ENCODE peak calls at places on chromosomes 3 and 15, in nine cellular contexts. H, N, L, K, Z, M, G, P and D are unnamed samples.

GRCh38 chr15:58966698-58967097 is 20.8 kb upstream of the RNF111 start:
- DNase-seq in Z (no peak), N (no peak), P (no peak), K (no peak), G (no peak), L (no peak), M (no peak), H (no peak), D (no peak)

GRCh38 chr15:88649753-88650551 is 11.1 kb downstream of the ISG20 start:
- DNase-seq in P (no peak), G (no peak), N (no peak), K (no peak), M (no peak), H (peak), L (no peak), Z (no peak), D (no peak)

GRCh38 chr15:77144028-77144427 is 73.1 kb upstream of the TSPAN3 start:
- DNase-seq in M (no peak), K (no peak), Z (no peak), P (no peak), L (no peak), H (no peak), N (peak), G (no peak), D (no peak)

GRCh38 chr3:108396336-108396735 is 100.0 kb downstream of the HHLA2 start:
- DNase-seq in M (no peak), P (no peak), L (no peak), Z (no peak), N (no peak), G (no peak), H (no peak), K (no peak), D (no peak)

GRCh38 chr3:21672303-21672702 is 78.7 kb downstream of the ZNF385D start:
- DNase-seq in L (no peak), H (no peak), Z (no peak), N (peak), G (no peak), K (no peak), M (no peak), P (no peak), D (no peak)

GRCh38 chr15:80778964-80779657 is at the start of gene CEMIP:
- DNase-seq in Z (peak), P (peak), G (peak), N (peak), L (no peak), H (peak), K (peak), M (peak), D (no peak)

GRCh38 chr3:14122301-14122700 is 2.4 kb downstream of the CHCHD4 start:
- DNase-seq in N (no peak), P (no peak), M (no peak), H (no peak), G (no peak), Z (no peak), K (no peak), L (no peak), D (no peak)

GRCh38 chr15:74983725-74984231 is 11.6 kb upstream of the SCAMP5 start:
- DNase-seq in K (no peak), M (no peak), G (no peak), H (no peak), P (no peak), N (no peak), L (no peak), Z (peak), D (no peak)

GRCh38 chr3:127064391-127065137 is 81.6 kb downstream of the PLXNA1 start:
- DNase-seq in K (no peak), G (no peak), M (no peak), L (no peak), N (no peak), P (peak), Z (peak), H (no peak), D (no peak)

GRCh38 chr15:44726568-44727461 is 9.5 kb upstream of the TRIM69 start:
- DNase-seq in M (peak), K (no peak), H (no peak), N (peak), P (peak), L (peak), Z (peak), G (no peak), D (peak)

GRCh38 chr15:87518957-87519356 is 737.6 kb downstream of the NTRK3 start:
- DNase-seq in M (no peak), G (no peak), L (no peak), N (no peak), Z (no peak), H (no peak), K (no peak), P (no peak), D (no peak)

GRCh38 chr3:14343338-14344112 is 58.9 kb upstream of the SLC6A6 start:
- DNase-seq in Z (no peak), G (no peak), K (no peak), N (no peak), H (no peak), M (no peak), P (no peak), L (no peak), D (no peak)

GRCh38 chr15:60137711-60138396 is 133.7 kb downstream of the FOXB1 start:
- DNase-seq in M (no peak), K (no peak), H (no peak), G (no peak), N (no peak), P (no peak), L (no peak), Z (no peak), D (no peak)

GRCh38 chr3:175456496-175456895 is 597.4 kb downstream of the NAALADL2 start:
- DNase-seq in M (no peak), H (no peak), L (no peak), G (no peak), Z (no peak), N (no peak), P (no peak), K (no peak), D (no peak)

GRCh38 chr3:2713923-2714322 is 396.3 kb downstream of the IL5RA start:
- DNase-seq in L (no peak), Z (no peak), K (no peak), N (no peak), G (no peak), P (no peak), M (no peak), H (no peak), D (no peak)

GRCh38 chr15:69940441-69940785 is 157.3 kb downstream of the TLE3 start:
- DNase-seq in P (no peak), Z (no peak), L (no peak), H (no peak), M (no peak), G (no peak), K (no peak), N (no peak), D (no peak)

GRCh38 chr3:134054231-134054630 is 24.5 kb upstream of the SLCO2A1 start:
- DNase-seq in G (peak), Z (no peak), P (no peak), N (no peak), H (no peak), M (no peak), L (no peak), K (no peak), D (no peak)

GRCh38 chr3:8964436-8965370 is 1.4 kb upstream of the RAD18 start:
- DNase-seq in P (peak), K (no peak), G (no peak), N (peak), Z (peak), M (no peak), L (no peak), H (no peak), D (no peak)

GRCh38 chr3:171710359-171710758 is 99.9 kb downstream of the PLD1 start:
- DNase-seq in Z (no peak), M (no peak), P (no peak), L (no peak), K (no peak), N (no peak), G (no peak), H (no peak), D (no peak)

GRCh38 chr3:11415099-11415498 is 142.9 kb downstream of the ATG7 start:
- DNase-seq in H (no peak), N (no peak), Z (no peak), L (no peak), G (no peak), M (no peak), K (no peak), P (no peak), D (no peak)

GRCh38 chr15:90482124-90483011 is 47.4 kb upstream of the CRTC3 start:
- DNase-seq in M (peak), Z (peak), P (peak), N (peak), L (peak), H (peak), G (peak), K (peak), D (peak)

GRCh38 chr3:67481126-67481525 is 173.3 kb downstream of the SUCLG2 start:
- DNase-seq in Z (no peak), G (no peak), P (no peak), L (no peak), M (no peak), H (no peak), K (no peak), N (no peak), D (no peak)

GRCh38 chr15:43948691-43949325 is 122.0 kb downstream of the WDR76 start:
- DNase-seq in G (no peak), Z (no peak), H (no peak), P (no peak), K (no peak), M (no peak), N (no peak), L (no peak), D (no peak)

GRCh38 chr15:80105193-80105984 is 45.9 kb downstream of the ZFAND6 start:
- DNase-seq in N (no peak), K (no peak), L (no peak), H (no peak), Z (no peak), P (no peak), M (no peak), G (no peak), D (no peak)

GRCh38 chr3:127535901-127536817 is 54.4 kb downstream of the TPRA1 start:
- DNase-seq in H (no peak), N (no peak), L (no peak), P (no peak), K (no peak), M (no peak), Z (no peak), G (peak), D (no peak)

GRCh38 chr15:78878356-78878755 is 5.7 kb downstream of the MORF4L1 start:
- DNase-seq in Z (no peak), M (no peak), L (no peak), K (no peak), N (no peak), P (no peak), G (no peak), H (no peak), D (no peak)

GRCh38 chr15:40291088-40291574 is 8.3 kb upstream of the ANKRD63 start:
- DNase-seq in G (no peak), P (peak), H (peak), N (peak), M (no peak), K (peak), Z (peak), L (no peak), D (no peak)

GRCh38 chr3:174169736-174170135 is 689.4 kb upstream of the NAALADL2 start:
- DNase-seq in Z (no peak), N (peak), K (no peak), P (no peak), H (no peak), M (no peak), G (no peak), L (no peak), D (no peak)

GRCh38 chr15:63402498-63403253 is 21.0 kb upstream of the CA12 start:
- DNase-seq in P (peak), G (no peak), N (peak), M (no peak), L (no peak), K (no peak), Z (peak), H (peak), D (peak)

GRCh38 chr15:58498821-58499580 is 67.2 kb downstream of the LIPC start:
- DNase-seq in M (no peak), P (no peak), L (no peak), N (no peak), H (no peak), G (no peak), K (no peak), Z (no peak), D (no peak)

GRCh38 chr3:169886671-169887070 is 16.9 kb upstream of the LRRC31 start:
- DNase-seq in G (peak), H (no peak), L (no peak), K (peak), N (no peak), M (peak), P (no peak), Z (no peak), D (no peak)

GRCh38 chr3:111761309-111761795 is 97.7 kb upstream of the PHLDB2 start:
- DNase-seq in K (no peak), G (no peak), Z (no peak), L (no peak), N (no peak), H (no peak), P (peak), M (no peak), D (no peak)

GRCh38 chr15:66895794-66896453 is 169.5 kb upstream of the SMAD3 start:
- DNase-seq in N (no peak), G (no peak), L (no peak), P (no peak), H (no peak), M (no peak), Z (no peak), K (no peak), D (no peak)

GRCh38 chr3:192929146-192929545 is 11.5 kb upstream of the MB21D2 start:
- DNase-seq in M (no peak), L (no peak), H (no peak), K (no peak), N (peak), Z (no peak), G (no peak), P (no peak), D (no peak)
- H3K27ac ChIP-seq in M (no peak), L (no peak), H (no peak), K (no peak), N (no peak), Z (peak), G (no peak), P (no peak), D (no peak)

GRCh38 chr3:57015912-57016311 is 44.6 kb upstream of the SPATA12 start:
- DNase-seq in H (no peak), G (no peak), L (no peak), Z (no peak), M (no peak), P (no peak), K (no peak), N (no peak), D (no peak)

GRCh38 chr3:57018246-57018645 is 42.2 kb upstream of the SPATA12 start:
- DNase-seq in Z (no peak), L (no peak), M (no peak), N (no peak), K (no peak), H (no peak), G (no peak), P (no peak), D (no peak)

GRCh38 chr3:57015350-57015729 is 45.1 kb upstream of the SPATA12 start:
- DNase-seq in N (no peak), P (no peak), G (no peak), H (no peak), M (no peak), Z (no peak), L (no peak), K (no peak), D (no peak)

GRCh38 chr3:57019057-57019456 is 41.4 kb upstream of the SPATA12 start:
- DNase-seq in K (no peak), P (no peak), L (no peak), M (no peak), G (no peak), H (no peak), Z (no peak), N (no peak), D (no peak)

DNA sequence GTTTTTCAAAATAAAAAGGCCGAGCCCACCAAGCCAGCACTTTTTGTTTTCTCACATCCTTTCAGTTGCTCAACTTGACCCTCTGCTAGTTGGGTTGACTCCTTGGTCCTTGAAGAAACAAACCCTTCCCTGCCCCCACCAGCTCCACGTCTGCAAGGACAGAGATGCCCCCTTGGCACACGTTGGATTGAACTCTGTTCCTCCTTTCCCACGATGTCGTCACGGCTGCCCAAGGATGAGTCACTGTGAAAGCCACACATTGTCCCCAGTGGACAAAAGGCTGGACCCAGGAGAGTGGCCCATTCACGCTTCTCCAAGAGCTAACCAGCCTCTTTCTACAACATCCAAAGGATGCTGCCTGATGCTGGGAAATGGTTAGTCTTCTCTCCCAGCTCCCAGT is 43.0 kb upstream of the SPATA12 start:
- DNase-seq in Z (no peak), M (no peak), L (no peak), K (no peak), N (peak), G (peak), H (no peak), P (no peak), D (no peak)
- H3K4me3 ChIP-seq in Z (peak), M (no peak), L (no peak), K (no peak), N (no peak), G (peak), H (no peak), P (no peak), D (no peak)

DNA sequence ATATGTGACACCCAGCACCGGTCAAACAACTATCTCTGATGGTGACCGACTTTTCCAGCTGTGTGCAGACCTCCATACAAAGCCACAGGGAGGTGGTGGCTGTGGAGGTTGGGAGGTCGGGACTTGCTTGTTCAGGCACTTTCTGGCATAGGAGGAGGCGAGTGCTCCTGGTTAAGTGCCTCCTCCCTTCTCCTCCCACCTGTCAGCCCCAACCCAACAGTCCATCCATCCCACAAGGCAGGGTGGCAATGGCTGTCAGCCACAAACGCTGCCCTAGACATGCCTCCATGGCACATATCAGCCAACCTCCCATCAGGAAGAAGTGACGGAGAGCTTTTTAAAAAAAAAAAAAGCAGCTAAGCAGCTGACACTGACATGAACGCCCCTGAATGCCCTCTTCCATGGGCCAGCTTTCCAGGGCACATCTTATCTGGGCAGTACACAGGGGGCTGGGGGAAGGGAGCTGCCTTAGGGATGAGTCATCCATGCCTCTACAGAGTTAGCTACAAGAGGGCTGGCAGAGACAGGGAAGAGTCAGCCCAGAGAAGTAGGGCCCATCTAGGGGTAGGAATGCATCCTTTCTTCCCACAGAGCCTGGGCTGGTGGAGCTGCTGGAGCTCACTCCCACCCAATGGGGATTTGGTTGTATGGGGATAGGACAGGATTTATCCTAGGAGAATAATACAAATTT is 41.2 kb downstream of the CCDC12 start:
- DNase-seq in M (peak), G (no peak), K (peak), P (peak), N (peak), H (peak), Z (peak), L (no peak), D (no peak)
- H3K27ac ChIP-seq in M (peak), G (peak), K (peak), P (peak), N (no peak), H (peak), Z (peak), L (no peak), D (no peak)

DNA sequence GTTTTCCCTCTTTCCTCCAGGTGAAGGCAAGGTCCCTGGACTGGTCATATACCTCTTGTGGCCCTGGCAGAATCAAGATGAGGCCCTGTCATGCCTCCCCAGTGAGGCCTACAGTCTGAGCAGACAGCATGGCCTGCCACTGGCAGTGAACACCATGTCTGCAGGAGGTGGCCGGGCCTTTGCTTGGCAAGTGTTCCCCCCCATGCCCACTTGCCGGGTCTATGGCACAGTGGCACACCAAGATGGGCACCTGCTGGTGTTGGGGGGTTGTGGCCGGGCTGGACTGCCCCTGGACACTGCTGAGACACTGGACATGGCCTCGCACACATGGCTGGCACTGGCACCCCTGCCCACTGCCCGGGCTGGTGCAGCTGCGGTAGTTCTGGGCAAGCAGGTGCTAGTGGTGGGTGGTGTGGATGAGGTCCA is 1.2 kb downstream of the KLHDC8B start:
- DNase-seq in N (no peak), H (no peak), Z (no peak), K (peak), L (no peak), M (no peak), G (no peak), P (no peak), D (no peak)
- H3K4me3 ChIP-seq in N (no peak), H (peak), Z (no peak), K (peak), L (no peak), M (peak), G (peak), P (no peak), D (no peak)